ENCODE peak calls at places on chromosomes 16 and 17, in eight cellular contexts. O is Caki2, A is NCI-H510A treated with DMSO at 0.1 percent for 48 hours, V is nucleus accumbens, X is type B pancreatic cell, D is mammary epithelial cell, B is RPMI7951, T is Calu3. F is an unnamed sample.

GRCh38 chr17:68399638-68400403 is 57.5 kb downstream of the WIPI1 start:
- DNase-seq in X (no peak), O (no peak), T (no peak), D (peak), V (no peak), A (no peak), B (peak), F (no peak)

GRCh38 chr16:1093284-1094123 is 2.5 kb downstream of the C1QTNF8 start:
- DNase-seq in V (no peak), T (no peak), B (peak), A (no peak), O (no peak), X (no peak), D (no peak), F (no peak)

GRCh38 chr17:48541574-48542113 is 3.3 kb downstream of the HOXB2 start:
- DNase-seq in A (no peak), T (no peak), O (peak), V (no peak), B (peak), X (no peak), D (peak), F (no peak)

GRCh38 chr16:66428682-66429251 is 1.7 kb downstream of the BEAN1 start:
- DNase-seq in B (no peak), O (no peak), T (no peak), A (no peak), D (no peak), V (no peak), X (no peak), F (no peak)

GRCh38 chr16:1645914-1646525 is 32.1 kb upstream of the JPT2 start:
- DNase-seq in V (no peak), T (no peak), D (peak), A (no peak), O (peak), X (no peak), B (peak), F (no peak)

GRCh38 chr17:13476722-13477121 is 125.0 kb downstream of the HS3ST3A1 start:
- DNase-seq in D (no peak), X (no peak), O (no peak), A (no peak), T (no peak), V (no peak), B (peak), F (no peak)

GRCh38 chr16:17440131-17440530 is 30.6 kb downstream of the XYLT1 start:
- DNase-seq in T (no peak), D (no peak), V (no peak), A (no peak), X (no peak), O (no peak), B (no peak), F (no peak)

GRCh38 chr17:49746791-49747490 is 17.0 kb downstream of the FAM117A start:
- DNase-seq in O (no peak), X (no peak), A (peak), T (no peak), V (no peak), D (no peak), B (no peak), F (no peak)

GRCh38 chr16:48498761-48499600 is 111.0 kb downstream of the N4BP1 start:
- DNase-seq in T (peak), X (no peak), V (no peak), O (no peak), A (peak), D (peak), B (peak), F (no peak)

GRCh38 chr16:66382171-66382965 is 15.9 kb downstream of the CDH5 start:
- DNase-seq in A (no peak), D (peak), B (peak), X (no peak), O (peak), T (no peak), V (no peak), F (no peak)

GRCh38 chr16:88287219-88287618 is 95.5 kb upstream of the ZNF469 start:
- DNase-seq in T (peak), X (no peak), D (no peak), O (peak), B (no peak), A (no peak), V (no peak), F (no peak)

GRCh38 chr17:38715216-38715943 is 10.3 kb downstream of the MLLT6 start:
- DNase-seq in O (no peak), T (no peak), A (no peak), X (no peak), B (no peak), V (no peak), D (no peak), F (no peak)

GRCh38 chr16:2365895-2366294 is 25.4 kb upstream of the ABCA3 start:
- DNase-seq in B (peak), O (no peak), V (no peak), D (peak), T (no peak), A (no peak), X (no peak), F (no peak)

GRCh38 chr17:81928497-81929252 is 1.1 kb upstream of the MAFG start:
- DNase-seq in T (no peak), B (peak), A (peak), V (no peak), D (no peak), X (no peak), O (no peak), F (no peak)

GRCh38 chr16:67562526-67562917 is at the start of gene CTCF:
- DNase-seq in X (no peak), O (peak), B (peak), D (peak), T (peak), V (peak), A (peak), F (peak)

GRCh38 chr17:78925662-78926555 is 722 bp upstream of the TIMP2 start:
- DNase-seq in B (peak), V (no peak), D (no peak), T (no peak), O (no peak), A (no peak), X (no peak), F (peak)

GRCh38 chr16:89489731-89490385 is 503 bp downstream of the ANKRD11 start:
- DNase-seq in B (no peak), A (no peak), D (no peak), O (no peak), V (no peak), T (no peak), X (no peak), F (no peak)

GRCh38 chr16:31009120-31009519 is 1.3 kb downstream of the STX1B start:
- DNase-seq in D (no peak), B (no peak), O (no peak), X (no peak), A (no peak), V (no peak), T (no peak), F (no peak)

GRCh38 chr17:66087073-66087472 is 104.9 kb downstream of the CEP112 start:
- DNase-seq in T (no peak), V (no peak), O (no peak), A (no peak), B (no peak), X (no peak), D (no peak), F (no peak)

GRCh38 chr17:1053661-1054360 is 56.9 kb downstream of the TIMM22 start:
- DNase-seq in X (no peak), O (no peak), T (no peak), V (no peak), D (no peak), B (no peak), A (no peak), F (no peak)

GRCh38 chr16:79316004-79316458 is 284.5 kb downstream of the MAF start:
- DNase-seq in B (no peak), X (no peak), T (no peak), A (no peak), V (no peak), D (no peak), O (no peak), F (peak)

GRCh38 chr17:12907477-12907876 is 110.3 kb downstream of the ELAC2 start:
- DNase-seq in D (no peak), B (no peak), A (no peak), V (no peak), T (no peak), O (no peak), X (no peak), F (no peak)

GRCh38 chr17:65518256-65518655 is 43.2 kb downstream of the AXIN2 start:
- DNase-seq in A (no peak), T (no peak), O (no peak), V (no peak), D (no peak), X (no peak), B (peak), F (no peak)

GRCh38 chr17:75450270-75450669 is 6.2 kb upstream of the TMEM94 start:
- DNase-seq in T (no peak), A (no peak), X (no peak), D (no peak), V (no peak), B (no peak), O (no peak), F (no peak)

GRCh38 chr16:35352431-35352830 is 1893.0 kb downstream of the TP53TG3F start:
- DNase-seq in T (no peak), V (no peak), X (no peak), O (no peak), B (peak), D (no peak), A (no peak), F (no peak)

GRCh38 chr16:49592507-49593422 is 219.2 kb downstream of the C16orf78 start:
- DNase-seq in T (peak), O (no peak), D (no peak), X (peak), B (peak), A (peak), V (no peak), F (peak)

GRCh38 chr16:1413684-1414531 is 596 bp downstream of the UNKL start:
- DNase-seq in V (no peak), B (peak), O (peak), A (no peak), X (no peak), T (peak), D (peak), F (peak)

GRCh38 chr16:4090476-4090875 is 25.8 kb downstream of the ADCY9 start:
- DNase-seq in A (no peak), B (no peak), V (no peak), X (no peak), T (no peak), D (no peak), O (no peak), F (no peak)

GRCh38 chr17:29565643-29566472 is 979 bp downstream of the ABHD15 start:
- DNase-seq in A (peak), T (peak), V (no peak), O (peak), X (no peak), B (no peak), D (no peak), F (peak)

GRCh38 chr17:48751172-48751571 is 22.6 kb upstream of the HOXB13 start:
- DNase-seq in D (no peak), A (peak), V (no peak), O (no peak), B (no peak), X (no peak), T (no peak), F (no peak)

GRCh38 chr16:983044-984030 is 1.8 kb downstream of the SOX8 start:
- DNase-seq in O (no peak), D (no peak), T (no peak), B (no peak), X (no peak), V (peak), A (no peak), F (peak)

GRCh38 chr17:77581480-77581879 is 377.0 kb upstream of the TNRC6C start:
- DNase-seq in O (peak), A (no peak), D (peak), T (no peak), X (no peak), B (peak), V (no peak), F (no peak)

GRCh38 chr17:51801626-51802025 is 356.9 kb downstream of the CA10 start:
- DNase-seq in X (no peak), B (no peak), V (no peak), A (no peak), D (no peak), T (no peak), O (no peak), F (no peak)

GRCh38 chr17:63774141-63774981 is at the start of gene DDX42:
- DNase-seq in A (peak), B (peak), O (peak), X (peak), D (no peak), T (peak), V (no peak), F (no peak)

GRCh38 chr17:29918016-29918415 is 12.0 kb downstream of the SSH2 start:
- DNase-seq in V (no peak), X (no peak), T (no peak), A (no peak), B (no peak), D (no peak), O (no peak), F (no peak)